ENCODE peak calls at places on chromosomes 13 and 19, in six cellular contexts. O, N, P, V, J and W are unnamed samples.

GRCh38 chr19:38095411-38096308 is 128.4 kb downstream of the DPF1 start:
- DNase-seq in O (peak; percentile 73), V (peak; percentile 81), J (peak; percentile 85), P (no peak), N (peak; percentile 74), W (peak; percentile 71)

GRCh38 chr13:97116754-97117153 is 105.4 kb upstream of the MBNL2 start:
- DNase-seq in V (no peak), J (no peak), N (peak; percentile 33), P (no peak), O (peak; percentile 62), W (peak; percentile 74)

GRCh38 chr19:44661904-44662303 is 9.4 kb upstream of the CEACAM19 start:
- DNase-seq in P (no peak), J (no peak), V (no peak), N (no peak), O (no peak), W (no peak)

GRCh38 chr19:897442-898039 is 4.3 kb downstream of the RNU6-9 start:
- DNase-seq in J (peak; percentile 69), N (no peak), O (no peak), P (no peak), V (no peak), W (no peak)

GRCh38 chr13:52371736-52372247 is 34.2 kb downstream of the THSD1 start:
- DNase-seq in O (peak; percentile 59), N (no peak), P (no peak), V (no peak), J (no peak), W (peak; percentile 77)

GRCh38 chr13:71252191-71252704 is 614.8 kb downstream of the DACH1 start:
- DNase-seq in P (no peak), J (no peak), V (no peak), O (peak; percentile 27), N (no peak), W (no peak)

GRCh38 chr13:80297094-80297493 is 43.8 kb downstream of the SPRY2 start:
- DNase-seq in V (no peak), O (no peak), N (no peak), P (no peak), J (peak; percentile 49), W (no peak)

GRCh38 chr19:43524922-43525835 is 1.8 kb downstream of the ETHE1 start:
- DNase-seq in J (peak; percentile 63), O (peak; percentile 67), V (no peak), P (peak; percentile 81), N (peak; percentile 54), W (peak; percentile 29)

GRCh38 chr19:29561601-29562000 is 35.8 kb downstream of the VSTM2B start:
- DNase-seq in V (no peak), N (no peak), P (peak; percentile 36), J (no peak), O (no peak), W (no peak)

GRCh38 chr13:109892101-109892500 is 105.7 kb upstream of the IRS2 start:
- DNase-seq in N (no peak), V (no peak), J (no peak), O (no peak), P (no peak), W (no peak)

GRCh38 chr13:113383089-113383488 is 19.2 kb upstream of the GRTP1 start:
- DNase-seq in P (no peak), V (no peak), J (no peak), N (no peak), O (no peak), W (no peak)

GRCh38 chr13:40787062-40787461 is 2.3 kb upstream of the SLC25A15 start:
- DNase-seq in V (no peak), N (no peak), O (no peak), P (no peak), J (no peak), W (peak; percentile 39)

GRCh38 chr19:1407662-1408299 is 395 bp downstream of the DAZAP1 start:
- DNase-seq in O (no peak), N (peak; percentile 77), V (no peak), J (no peak), P (no peak), W (no peak)

GRCh38 chr19:34649886-34650543 is 26.9 kb downstream of the SCGB2B2 start:
- DNase-seq in O (no peak), N (no peak), J (no peak), P (no peak), V (no peak), W (no peak)

GRCh38 chr13:69654392-69654791 is 453.2 kb upstream of the ATXN8OS start:
- DNase-seq in J (no peak), V (no peak), N (no peak), O (no peak), P (no peak), W (no peak)

GRCh38 chr13:80048802-80049201 is 292.1 kb downstream of the SPRY2 start:
- DNase-seq in J (no peak), V (peak; percentile 59), N (peak; percentile 74), P (peak; percentile 90), O (peak; percentile 96), W (peak; percentile 99)

GRCh38 chr19:41327499-41328156 is 17.7 kb downstream of the CCDC97 start:
- DNase-seq in J (peak; percentile 71), V (no peak), O (no peak), N (no peak), P (no peak), W (peak; percentile 42)

GRCh38 chr13:50376895-50377575 is 361.8 kb downstream of the KCNRG start:
- DNase-seq in V (peak; percentile 58), P (no peak), O (no peak), N (no peak), J (peak; percentile 56), W (no peak)
- TF ChIP-seq CTCF in V (peak; percentile 47), P (no peak), O (no peak), N (no peak), J (peak; percentile 65), W (peak; percentile 5)

DNA sequence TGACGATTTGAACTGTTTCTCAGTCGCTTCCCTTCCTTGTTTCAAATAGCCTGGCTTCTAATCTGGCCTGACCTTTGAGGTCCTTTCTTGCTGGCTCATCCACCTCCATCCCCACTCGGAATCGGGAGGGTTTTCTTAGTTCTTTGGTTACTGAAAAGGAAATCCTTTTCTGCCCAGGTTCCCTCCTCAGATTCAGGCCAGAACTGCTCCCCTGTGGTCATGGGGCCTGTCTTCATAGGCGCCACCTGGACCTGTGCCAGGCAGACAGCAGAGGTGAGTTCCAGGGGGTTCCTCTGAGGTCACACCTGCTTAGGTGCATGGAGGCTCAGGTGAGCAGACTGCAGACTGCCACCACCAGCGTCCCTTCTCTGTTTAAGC is 62.4 kb downstream of the AKAP11 start:
- DNase-seq in O (no peak), V (no peak), P (no peak), N (no peak), J (peak; percentile 56), W (no peak)
- TF ChIP-seq CTCF in O (no peak), V (no peak), P (no peak), N (no peak), J (no peak), W (no peak)

GRCh38 chr19:4206818-4207484 is 22.4 kb upstream of the EBI3 start:
- DNase-seq in V (peak; percentile 63), P (no peak), O (peak; percentile 54), N (no peak), J (no peak), W (peak; percentile 28)
- TF ChIP-seq CTCF in V (peak; percentile 58), P (no peak), O (peak; percentile 51), N (peak; percentile 26), J (peak; percentile 20), W (peak; percentile 17)

DNA sequence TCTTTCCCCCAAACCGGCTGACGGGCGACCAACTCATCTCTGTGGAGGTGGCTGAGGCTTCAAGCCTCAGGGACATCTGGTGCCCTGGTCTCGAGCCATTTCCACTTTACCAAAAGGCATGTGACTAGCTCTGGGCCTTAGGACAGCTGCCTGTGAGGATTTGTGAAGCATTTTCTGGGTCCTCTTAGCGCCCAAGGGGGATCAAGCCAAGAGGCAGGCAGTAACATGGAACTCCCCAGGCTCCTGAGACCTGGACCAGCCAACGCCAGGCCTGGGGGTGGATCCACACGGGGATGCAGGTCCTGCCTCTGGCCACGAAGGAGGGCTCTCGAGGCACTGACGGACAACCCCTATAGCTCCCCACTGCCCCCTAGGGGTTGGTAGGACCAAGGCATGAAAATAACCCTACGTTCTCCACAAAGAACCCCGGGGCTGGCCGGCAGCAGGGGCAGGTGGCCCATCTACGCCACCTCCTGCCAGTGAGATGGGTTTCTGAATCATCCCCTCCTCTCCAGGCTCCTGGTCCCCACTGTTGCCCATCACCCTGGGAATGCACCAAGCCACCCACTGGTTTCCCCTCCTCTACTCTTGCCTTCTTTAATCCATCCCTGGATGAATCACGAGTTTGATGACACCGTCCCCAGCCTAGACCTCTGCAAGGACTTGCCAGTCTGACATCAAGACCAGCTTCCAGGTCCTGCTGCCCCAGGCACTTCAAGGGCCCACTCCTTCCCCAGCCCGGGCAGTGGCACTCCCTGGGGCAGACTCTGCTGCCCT is 7.0 kb upstream of the MYDGF start:
- DNase-seq in P (no peak), O (peak; percentile 50), N (peak; percentile 51), V (peak; percentile 87), J (peak; percentile 91), W (peak; percentile 62)
- TF ChIP-seq CTCF in P (no peak), O (peak; percentile 61), N (peak; percentile 46), V (peak; percentile 90), J (peak; percentile 92), W (peak; percentile 56)

GRCh38 chr13:36131215-36131930 is at the start of gene DCLK1:
- DNase-seq in P (no peak), J (peak; percentile 77), O (peak; percentile 50), V (peak; percentile 70), N (peak; percentile 63), W (peak; percentile 69)

GRCh38 chr13:36131931-36132297 is 732 bp upstream of the DCLK1 start:
- DNase-seq in P (peak; percentile 82), O (peak; percentile 51), N (no peak), J (no peak), V (no peak), W (peak; percentile 94)

GRCh38 chr13:36130168-36130541 is 1.0 kb downstream of the DCLK1 start:
- DNase-seq in J (no peak), O (no peak), V (no peak), N (no peak), P (no peak), W (no peak)

GRCh38 chr13:36129539-36129938 is 1.6 kb downstream of the DCLK1 start:
- DNase-seq in V (no peak), J (no peak), P (no peak), O (no peak), N (no peak), W (no peak)

DNA sequence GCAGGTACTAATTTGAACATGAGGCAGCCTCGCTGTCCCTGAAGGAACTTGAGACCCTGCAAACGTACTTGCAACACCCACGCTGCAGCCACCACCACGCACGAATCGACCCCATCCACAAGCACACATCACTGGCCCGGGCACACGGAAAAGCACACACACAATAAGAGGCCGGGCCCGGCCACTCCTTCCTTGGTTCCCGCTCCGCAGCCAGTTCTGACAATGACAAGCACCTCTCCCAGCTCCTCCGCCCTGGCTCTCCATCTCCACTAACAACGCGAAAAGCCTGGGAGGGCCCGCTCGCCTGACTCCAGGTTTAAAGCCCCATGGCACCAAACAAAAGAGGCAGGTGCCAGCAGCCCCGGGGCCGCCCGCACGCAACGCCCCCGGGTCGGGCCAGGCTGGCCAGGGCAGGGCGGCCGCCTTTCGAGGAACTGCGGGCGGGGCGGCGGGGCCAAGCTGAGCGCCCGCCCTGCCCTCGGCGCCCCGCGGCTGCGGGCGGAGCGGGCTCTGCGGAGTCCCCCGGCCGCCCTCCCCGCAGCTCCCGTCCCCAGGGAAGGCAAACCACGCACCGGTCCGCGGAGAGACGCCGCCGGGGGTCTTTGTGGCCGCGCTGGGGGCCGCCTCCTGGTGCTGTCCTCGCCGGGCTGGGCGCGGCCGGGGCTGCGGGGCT is 504 bp downstream of the DCLK1 start:
- DNase-seq in J (peak; percentile 75), V (peak; percentile 46), N (peak; percentile 38), P (no peak), O (peak; percentile 15), W (peak; percentile 20)
- TF ChIP-seq CTCF in J (no peak), V (no peak), N (no peak), P (no peak), O (no peak), W (no peak)